ENCODE peak calls at places on chromosomes 7 and 10, in six cellular contexts. Z, D, I, N, U and S are unnamed samples.

GRCh38 chr7:44374007-44374763 is 48.8 kb upstream of the CAMK2B start:
- DNase-seq in Z (no peak), D (no peak), I (no peak), N (no peak), U (no peak), S (no peak)

GRCh38 chr7:107232568-107233090 is 63.8 kb downstream of the HBP1 start:
- DNase-seq in Z (no peak), D (no peak), I (no peak), N (no peak), U (no peak), S (no peak)

GRCh38 chr10:131461093-131461492 is 149.6 kb upstream of the TCERG1L start:
- DNase-seq in Z (no peak), D (no peak), I (no peak), N (no peak), U (no peak), S (no peak)

GRCh38 chr10:49562893-49563292 is 24.0 kb upstream of the ERCC6 start:
- DNase-seq in Z (no peak), D (no peak), I (no peak), N (no peak), U (no peak), S (no peak)

GRCh38 chr7:4713183-4713784 is 31.2 kb downstream of the FOXK1 start:
- DNase-seq in Z (no peak), D (no peak), I (no peak), N (no peak), U (no peak), S (no peak)

GRCh38 chr7:110177463-110177862 is 913.5 kb upstream of the LRRN3 start:
- DNase-seq in Z (no peak), D (no peak), I (no peak), N (no peak), U (no peak), S (no peak)

GRCh38 chr10:9823268-9823930 is 1194.3 kb upstream of the CELF2 start:
- DNase-seq in Z (no peak), D (no peak), I (no peak), N (no peak), U (no peak), S (no peak)

GRCh38 chr7:55387062-55387965 is 22.2 kb downstream of the LANCL2 start:
- DNase-seq in Z (no peak), D (no peak), I (no peak), N (no peak), U (no peak), S (no peak)

GRCh38 chr7:131329176-131329570 is 1.5 kb downstream of the MKLN1 start:
- DNase-seq in Z (no peak), D (peak; percentile 40), I (no peak), N (no peak), U (no peak), S (no peak)

GRCh38 chr10:31020128-31020527 is 11.5 kb downstream of the ZNF438 start:
- DNase-seq in Z (no peak), D (no peak), I (no peak), N (no peak), U (no peak), S (no peak)

GRCh38 chr10:12400266-12400931 is 51.1 kb downstream of the CAMK1D start:
- DNase-seq in Z (no peak), D (no peak), I (no peak), N (no peak), U (no peak), S (no peak)

GRCh38 chr10:112307631-112308502 is 24.7 kb downstream of the TECTB start:
- DNase-seq in Z (no peak), D (peak; percentile 68), I (peak; percentile 4), N (no peak), U (no peak), S (peak; percentile 60)

GRCh38 chr7:129188372-129188891 is at the start of gene SMO:
- DNase-seq in Z (no peak), D (peak; percentile 37), I (no peak), N (no peak), U (peak; percentile 23), S (peak; percentile 41)

GRCh38 chr7:36906956-36907355 is 182.7 kb upstream of the AOAH start:
- DNase-seq in Z (no peak), D (no peak), I (no peak), N (no peak), U (no peak), S (no peak)

GRCh38 chr7:100053201-100053600 is 3.6 kb downstream of the ZSCAN21 start:
- DNase-seq in Z (no peak), D (peak; percentile 50), I (peak; percentile 43), N (peak; percentile 54), U (peak; percentile 28), S (peak; percentile 92)

GRCh38 chr7:140594131-140594691 is 46.4 kb downstream of the DENND2A start:
- DNase-seq in Z (no peak), D (no peak), I (no peak), N (no peak), U (no peak), S (no peak)